ENCODE peak calls at places on chromosomes 3 and 15, in eight cellular contexts. One of them, this sample, is unnamed.

GRCh38 chr15:65827065-65827464 is 35.0 kb upstream of the DENND4A start:
- ATAC-seq in psoas muscle: no peak
- ATAC-seq in SK-N-SH treated with all-trans-retinoic acid at 6 μM for 48 hours: no peak
- ATAC-seq in naive thymus-derived CD8-positive, alpha-beta T cell: no peak
- ATAC-seq in Right ventricle myocardium inferior: no peak
- ATAC-seq in aorta: no peak
- ATAC-seq in T-cell: peak; percentile 22
- ATAC-seq in activated CD8-positive, alpha-beta memory T cell treated with anti-CD3 and anti-CD28 coated beads, Interleukin-2, amount 10 ng/mL, durations not matched to agents 7 days and 5 days: no peak
- ATAC-seq in this sample: peak; percentile 60

GRCh38 chr3:56971261-56971660 is 89.2 kb upstream of the SPATA12 start:
- ATAC-seq in naive thymus-derived CD8-positive, alpha-beta T cell: no peak
- ATAC-seq in SK-N-SH treated with all-trans-retinoic acid at 6 μM for 48 hours: no peak
- ATAC-seq in T-cell: no peak
- ATAC-seq in activated CD8-positive, alpha-beta memory T cell treated with anti-CD3 and anti-CD28 coated beads, Interleukin-2, amount 10 ng/mL, durations not matched to agents 7 days and 5 days: no peak
- ATAC-seq in psoas muscle: no peak
- ATAC-seq in aorta: no peak
- ATAC-seq in Right ventricle myocardium inferior: no peak
- ATAC-seq in this sample: no peak

GRCh38 chr3:116000315-116000714 is 377.0 kb downstream of the GAP43 start:
- ATAC-seq in psoas muscle: peak; percentile 53
- ATAC-seq in activated CD8-positive, alpha-beta memory T cell treated with anti-CD3 and anti-CD28 coated beads, Interleukin-2, amount 10 ng/mL, durations not matched to agents 7 days and 5 days: no peak
- ATAC-seq in aorta: no peak
- ATAC-seq in Right ventricle myocardium inferior: no peak
- ATAC-seq in T-cell: no peak
- ATAC-seq in SK-N-SH treated with all-trans-retinoic acid at 6 μM for 48 hours: peak; percentile 86
- ATAC-seq in naive thymus-derived CD8-positive, alpha-beta T cell: no peak
- ATAC-seq in this sample: no peak

GRCh38 chr15:60734846-60735245 is 255.9 kb upstream of the ICE2 start:
- ATAC-seq in Right ventricle myocardium inferior: no peak
- ATAC-seq in activated CD8-positive, alpha-beta memory T cell treated with anti-CD3 and anti-CD28 coated beads, Interleukin-2, amount 10 ng/mL, durations not matched to agents 7 days and 5 days: no peak
- ATAC-seq in SK-N-SH treated with all-trans-retinoic acid at 6 μM for 48 hours: no peak
- ATAC-seq in psoas muscle: no peak
- ATAC-seq in aorta: no peak
- ATAC-seq in naive thymus-derived CD8-positive, alpha-beta T cell: no peak
- ATAC-seq in T-cell: no peak
- ATAC-seq in this sample: no peak

GRCh38 chr15:22980189-22981136 is at the start of gene CYFIP1:
- ATAC-seq in naive thymus-derived CD8-positive, alpha-beta T cell: peak; percentile 61
- ATAC-seq in SK-N-SH treated with all-trans-retinoic acid at 6 μM for 48 hours: peak; percentile 91
- ATAC-seq in T-cell: peak; percentile 29
- ATAC-seq in Right ventricle myocardium inferior: peak; percentile 97
- ATAC-seq in activated CD8-positive, alpha-beta memory T cell treated with anti-CD3 and anti-CD28 coated beads, Interleukin-2, amount 10 ng/mL, durations not matched to agents 7 days and 5 days: peak; percentile 58
- ATAC-seq in psoas muscle: peak; percentile 91
- ATAC-seq in aorta: peak; percentile 96
- ATAC-seq in this sample: peak; percentile 82

GRCh38 chr15:96542130-96542770 is 211.8 kb downstream of the NR2F2 start:
- ATAC-seq in SK-N-SH treated with all-trans-retinoic acid at 6 μM for 48 hours: no peak
- ATAC-seq in aorta: no peak
- ATAC-seq in naive thymus-derived CD8-positive, alpha-beta T cell: no peak
- ATAC-seq in activated CD8-positive, alpha-beta memory T cell treated with anti-CD3 and anti-CD28 coated beads, Interleukin-2, amount 10 ng/mL, durations not matched to agents 7 days and 5 days: no peak
- ATAC-seq in T-cell: no peak
- ATAC-seq in Right ventricle myocardium inferior: no peak
- ATAC-seq in psoas muscle: no peak
- ATAC-seq in this sample: no peak

GRCh38 chr15:36832792-36833191 is 253.4 kb downstream of the CDIN1 start:
- ATAC-seq in Right ventricle myocardium inferior: no peak
- ATAC-seq in psoas muscle: no peak
- ATAC-seq in naive thymus-derived CD8-positive, alpha-beta T cell: no peak
- ATAC-seq in T-cell: no peak
- ATAC-seq in activated CD8-positive, alpha-beta memory T cell treated with anti-CD3 and anti-CD28 coated beads, Interleukin-2, amount 10 ng/mL, durations not matched to agents 7 days and 5 days: no peak
- ATAC-seq in SK-N-SH treated with all-trans-retinoic acid at 6 μM for 48 hours: peak; percentile 54
- ATAC-seq in aorta: no peak
- ATAC-seq in this sample: no peak

GRCh38 chr3:100107227-100107626 is 7.1 kb downstream of the FILIP1L start:
- ATAC-seq in activated CD8-positive, alpha-beta memory T cell treated with anti-CD3 and anti-CD28 coated beads, Interleukin-2, amount 10 ng/mL, durations not matched to agents 7 days and 5 days: no peak
- ATAC-seq in psoas muscle: no peak
- ATAC-seq in naive thymus-derived CD8-positive, alpha-beta T cell: no peak
- ATAC-seq in SK-N-SH treated with all-trans-retinoic acid at 6 μM for 48 hours: no peak
- ATAC-seq in aorta: no peak
- ATAC-seq in T-cell: no peak
- ATAC-seq in Right ventricle myocardium inferior: no peak
- ATAC-seq in this sample: no peak

GRCh38 chr3:171838218-171838720 is 4.9 kb upstream of the TMEM212 start:
- ATAC-seq in psoas muscle: peak; percentile 56
- ATAC-seq in T-cell: no peak
- ATAC-seq in Right ventricle myocardium inferior: peak; percentile 87
- ATAC-seq in naive thymus-derived CD8-positive, alpha-beta T cell: no peak
- ATAC-seq in SK-N-SH treated with all-trans-retinoic acid at 6 μM for 48 hours: peak; percentile 76
- ATAC-seq in activated CD8-positive, alpha-beta memory T cell treated with anti-CD3 and anti-CD28 coated beads, Interleukin-2, amount 10 ng/mL, durations not matched to agents 7 days and 5 days: no peak
- ATAC-seq in aorta: peak; percentile 83
- ATAC-seq in this sample: no peak

GRCh38 chr3:128788268-128788869 is 62.4 kb downstream of the RAB7A start:
- ATAC-seq in T-cell: peak; percentile 20
- ATAC-seq in naive thymus-derived CD8-positive, alpha-beta T cell: peak; percentile 14
- ATAC-seq in activated CD8-positive, alpha-beta memory T cell treated with anti-CD3 and anti-CD28 coated beads, Interleukin-2, amount 10 ng/mL, durations not matched to agents 7 days and 5 days: peak; percentile 47
- ATAC-seq in psoas muscle: no peak
- ATAC-seq in Right ventricle myocardium inferior: no peak
- ATAC-seq in SK-N-SH treated with all-trans-retinoic acid at 6 μM for 48 hours: no peak
- ATAC-seq in aorta: no peak
- ATAC-seq in this sample: peak; percentile 66

This sample was measured in activated T-helper 17 cell treated with anti-CD3 and anti-CD28 coated beads, Interleukin-2, amount 50 U/mL, for 72 hours.